ENCODE peak calls at places on chromosomes 11 and 22, in seven cellular contexts. I is ureter; G is neural progenitor cell; A is stimulated activated CD8-positive, alpha-beta memory T cell treated with anti-CD3 and anti-CD28 coated beads, Interleukin-4, amount 100 ng/mL, for 48 hours; C is choroid plexus epithelial cell; X is AG08396; V is glutamatergic neuron. U is an unnamed sample.

GRCh38 chr22:27195516-27195915 is 538.1 kb downstream of the MIAT start:
- DNase-seq in I (no peak), G (no peak), A (no peak), C (no peak), X (no peak), V (no peak), U (no peak)

GRCh38 chr11:43508511-43508918 is 149.8 kb downstream of the TTC17 start:
- DNase-seq in I (no peak), G (no peak), A (no peak), C (peak), X (no peak), V (no peak), U (no peak)

GRCh38 chr22:24540470-24540869 is 14.5 kb downstream of the GUCD1 start:
- DNase-seq in I (no peak), G (no peak), A (no peak), C (no peak), X (no peak), V (no peak), U (no peak)

GRCh38 chr22:28454431-28455064 is 225.1 kb downstream of the TTC28 start:
- DNase-seq in I (no peak), G (no peak), A (no peak), C (no peak), X (no peak), V (no peak), U (no peak)

GRCh38 chr11:113668255-113668654 is 37.9 kb downstream of the TMPRSS5 start:
- DNase-seq in I (no peak), G (no peak), A (no peak), C (no peak), X (no peak), V (no peak), U (no peak)

GRCh38 chr11:79269923-79270322 is 170.9 kb downstream of the TENM4 start:
- DNase-seq in I (no peak), G (peak), A (no peak), C (no peak), X (no peak), V (no peak), U (no peak)

GRCh38 chr22:19766506-19767426 is 6.2 kb downstream of the TBX1 start:
- DNase-seq in I (peak), G (peak), A (peak), C (no peak), X (peak), V (peak), U (peak)

GRCh38 chr11:16801288-16801980 is 63.0 kb downstream of the C11orf58 start:
- DNase-seq in I (no peak), G (no peak), A (no peak), C (no peak), X (no peak), V (no peak), U (no peak)

GRCh38 chr11:80698646-80699045 is 1257.8 kb upstream of the TENM4 start:
- DNase-seq in I (no peak), G (no peak), A (no peak), C (no peak), X (no peak), V (no peak), U (no peak)

GRCh38 chr11:132068556-132068955 is 698.1 kb downstream of the NTM start:
- DNase-seq in I (no peak), G (no peak), A (no peak), C (no peak), X (no peak), V (no peak), U (no peak)

GRCh38 chr22:27778299-27779090 is 23.1 kb downstream of the MN1 start:
- DNase-seq in I (no peak), G (peak), A (no peak), C (no peak), X (no peak), V (no peak), U (no peak)

GRCh38 chr22:39188809-39189208 is 36.3 kb upstream of the CBX7 start:
- DNase-seq in I (no peak), G (no peak), A (no peak), C (no peak), X (no peak), V (no peak), U (no peak)

GRCh38 chr11:16880184-16880583 is 134.0 kb downstream of the PLEKHA7 start:
- DNase-seq in I (no peak), G (no peak), A (no peak), C (no peak), X (no peak), V (no peak), U (no peak)

GRCh38 chr11:103525069-103525468 is 415.8 kb downstream of the DYNC2H1 start:
- DNase-seq in I (no peak), G (no peak), A (no peak), C (peak), X (no peak), V (no peak), U (no peak)

GRCh38 chr22:19571207-19571795 is 47.1 kb upstream of the CLDN5 start:
- DNase-seq in I (no peak), G (no peak), A (no peak), C (peak), X (no peak), V (no peak), U (no peak)

GRCh38 chr11:25769287-25769686 is 562.6 kb upstream of the ANO3 start:
- DNase-seq in I (no peak), G (no peak), A (no peak), C (peak), X (peak), V (no peak), U (no peak)

GRCh38 chr11:102974552-102975280 is 19.2 kb upstream of the MMP13 start:
- DNase-seq in I (no peak), G (no peak), A (no peak), C (peak), X (peak), V (no peak), U (no peak)

GRCh38 chr22:45544588-45545170 is 42.0 kb downstream of the FBLN1 start:
- DNase-seq in I (no peak), G (no peak), A (no peak), C (peak), X (peak), V (no peak), U (no peak)

GRCh38 chr11:17012712-17013547 is 1.3 kb downstream of the PLEKHA7 start:
- DNase-seq in I (peak), G (peak), A (no peak), C (peak), X (peak), V (peak), U (no peak)

GRCh38 chr11:503179-503981 is 3.7 kb downstream of the RNH1 start:
- DNase-seq in I (no peak), G (no peak), A (peak), C (peak), X (peak), V (no peak), U (no peak)

GRCh38 chr11:84437129-84438123 is 1151.3 kb upstream of the CCDC90B start:
- DNase-seq in I (peak), G (peak), A (no peak), C (no peak), X (peak), V (peak), U (no peak)

GRCh38 chr11:22711880-22712279 is 45.5 kb downstream of the GAS2 start:
- DNase-seq in I (peak), G (no peak), A (no peak), C (no peak), X (no peak), V (no peak), U (no peak)

GRCh38 chr11:61890536-61891330 is 612 bp downstream of the FADS3 start:
- DNase-seq in I (peak), G (peak), A (peak), C (peak), X (peak), V (peak), U (peak)

GRCh38 chr22:27462190-27462589 is 339.4 kb downstream of the MN1 start:
- DNase-seq in I (no peak), G (peak), A (no peak), C (no peak), X (peak), V (no peak), U (no peak)

GRCh38 chr11:108307751-108308150 is 84.9 kb downstream of the ATM start:
- DNase-seq in I (no peak), G (no peak), A (no peak), C (no peak), X (no peak), V (no peak), U (no peak)

GRCh38 chr22:45896153-45896951 is 80.6 kb downstream of the WNT7B start:
- DNase-seq in I (peak), G (no peak), A (no peak), C (no peak), X (no peak), V (peak), U (no peak)

GRCh38 chr11:83092488-83093384 is 21.0 kb upstream of the RAB30 start:
- DNase-seq in I (peak), G (no peak), A (no peak), C (peak), X (no peak), V (peak), U (no peak)

GRCh38 chr22:43255299-43255698 is 68.4 kb upstream of the TTLL12 start:
- DNase-seq in I (no peak), G (no peak), A (no peak), C (no peak), X (no peak), V (no peak), U (no peak)

GRCh38 chr11:61541568-61541967 is 33.0 kb downstream of the LRRC10B start:
- DNase-seq in I (no peak), G (peak), A (no peak), C (peak), X (peak), V (no peak), U (no peak)

GRCh38 chr22:36334838-36335603 is 52.7 kb downstream of the MYH9 start:
- DNase-seq in I (no peak), G (peak), A (no peak), C (peak), X (peak), V (no peak), U (peak)

GRCh38 chr11:117387992-117388765 is 60.5 kb downstream of the CEP164 start:
- DNase-seq in I (no peak), G (no peak), A (no peak), C (peak), X (peak), V (no peak), U (no peak)

U was measured in activated CD8-positive, alpha-beta memory T cell treated with anti-CD3 and anti-CD28 coated beads for 24 hours.